ENCODE peak calls at places on chromosome 9, in four cellular contexts. O is mesenchymal stem cell, J is EL, M is T-helper 9 cell. Z is an unnamed sample.

GRCh38 chr9:113516840-113517577 is 53.5 kb downstream of the RGS3 start:
- DNase-seq in O (no peak), J (peak; percentile 43), M (peak; percentile 40), Z (peak; percentile 24)

GRCh38 chr9:126971261-126971660 is 56.7 kb downstream of the RALGPS1 start:
- DNase-seq in O (no peak), J (no peak), M (no peak), Z (no peak)

GRCh38 chr9:126440938-126441337 is 114.3 kb downstream of the MVB12B start:
- DNase-seq in O (no peak), J (peak; percentile 25), M (no peak), Z (no peak)

GRCh38 chr9:18921677-18922076 is 111.3 kb downstream of the SAXO1 start:
- DNase-seq in O (no peak), J (no peak), M (no peak), Z (no peak)

GRCh38 chr9:37155601-37156000 is 35.2 kb downstream of the ZCCHC7 start:
- DNase-seq in O (no peak), J (no peak), M (no peak), Z (no peak)

GRCh38 chr9:105401651-105402050 is 46.2 kb upstream of the FSD1L start:
- DNase-seq in O (peak; percentile 54), J (no peak), M (no peak), Z (no peak)

GRCh38 chr9:92600742-92601261 is 65.0 kb upstream of the ECM2 start:
- DNase-seq in O (peak; percentile 80), J (peak; percentile 54), M (no peak), Z (no peak)

GRCh38 chr9:106697799-106698591 is 165.0 kb upstream of the ZNF462 start:
- DNase-seq in O (peak; percentile 7), J (peak; percentile 71), M (no peak), Z (no peak)

GRCh38 chr9:35705836-35706430 is 16.2 kb upstream of the TPM2 start:
- DNase-seq in O (no peak), J (no peak), M (no peak), Z (no peak)

GRCh38 chr9:134888603-134889195 is 8.1 kb downstream of the FCN2 start:
- DNase-seq in O (no peak), J (no peak), M (no peak), Z (no peak)

GRCh38 chr9:129095908-129096307 is 14.7 kb downstream of the CRAT start:
- DNase-seq in O (no peak), J (no peak), M (no peak), Z (no peak)

GRCh38 chr9:127529671-127530070 is 78.4 kb downstream of the LRSAM1 start:
- DNase-seq in O (no peak), J (no peak), M (no peak), Z (no peak)

GRCh38 chr9:130425741-130426466 is 18.9 kb upstream of the ASS1 start:
- DNase-seq in O (no peak), J (no peak), M (no peak), Z (no peak)

GRCh38 chr9:105510024-105510423 is 47.9 kb upstream of the FKTN start:
- DNase-seq in O (peak; percentile 76), J (peak; percentile 74), M (no peak), Z (no peak)

GRCh38 chr9:99092643-99093491 is 12.0 kb upstream of the TGFBR1 start:
- DNase-seq in O (no peak), J (no peak), M (no peak), Z (no peak)

GRCh38 chr9:6833518-6834192 is 75.9 kb downstream of the KDM4C start:
- DNase-seq in O (peak; percentile 14), J (peak; percentile 42), M (no peak), Z (no peak)